ENCODE peak calls at places on chromosomes 16 and 17, in ten cellular contexts. One of them, this sample, is unnamed.

GRCh38 chr16:47979783-47980182 is 176.0 kb downstream of the ABCC12 start:
- DNase-seq in natural killer cell: no peak
- DNase-seq in AG08396: no peak
- DNase-seq in stimulated activated CD4-positive, alpha-beta T cell treated with anti-CD3 and anti-CD28 coated beads, TNF-alpha, amount 100 ng/mL, for 48 hours: no peak
- DNase-seq in activated T-helper 1 cell treated with anti-CD3 and anti-CD28 coated beads, Interleukin-12 subunit alpha, Interleukin-12 subunit beta, Interleukin-2, Interleukin-4 antibody, amounts not matched to agents 30 ng/mL and 10 ng/mL and 1 ng/mL, durations not matched to agents 14 hours and 24 hours and 36 hours: no peak
- DNase-seq in activated CD8-positive, alpha-beta T cell treated with anti-CD3 and anti-CD28 coated beads, Interleukin-2, amount 10 ng/mL, durations not matched to agents 7 days and 5 days: no peak
- DNase-seq in WTC11: no peak
- DNase-seq in GM12892: no peak
- DNase-seq in RWPE1: no peak
- DNase-seq in SHP77: no peak
- DNase-seq in this sample: no peak

GRCh38 chr17:82105882-82106696 is 8.1 kb upstream of the FASN start:
- DNase-seq in RWPE1: peak; percentile 67
- DNase-seq in stimulated activated CD4-positive, alpha-beta T cell treated with anti-CD3 and anti-CD28 coated beads, TNF-alpha, amount 100 ng/mL, for 48 hours: no peak
- DNase-seq in natural killer cell: peak; percentile 42
- DNase-seq in SHP77: peak; percentile 86
- DNase-seq in activated CD8-positive, alpha-beta T cell treated with anti-CD3 and anti-CD28 coated beads, Interleukin-2, amount 10 ng/mL, durations not matched to agents 7 days and 5 days: peak; percentile 77
- DNase-seq in WTC11: peak; percentile 77
- DNase-seq in activated T-helper 1 cell treated with anti-CD3 and anti-CD28 coated beads, Interleukin-12 subunit alpha, Interleukin-12 subunit beta, Interleukin-2, Interleukin-4 antibody, amounts not matched to agents 30 ng/mL and 10 ng/mL and 1 ng/mL, durations not matched to agents 14 hours and 24 hours and 36 hours: peak; percentile 54
- DNase-seq in GM12892: peak; percentile 96
- DNase-seq in AG08396: peak; percentile 75
- DNase-seq in this sample: peak; percentile 73

GRCh38 chr16:68377667-68378420 is 67.0 kb downstream of the PRMT7 start:
- DNase-seq in RWPE1: no peak
- DNase-seq in activated T-helper 1 cell treated with anti-CD3 and anti-CD28 coated beads, Interleukin-12 subunit alpha, Interleukin-12 subunit beta, Interleukin-2, Interleukin-4 antibody, amounts not matched to agents 30 ng/mL and 10 ng/mL and 1 ng/mL, durations not matched to agents 14 hours and 24 hours and 36 hours: no peak
- DNase-seq in AG08396: no peak
- DNase-seq in SHP77: no peak
- DNase-seq in WTC11: no peak
- DNase-seq in stimulated activated CD4-positive, alpha-beta T cell treated with anti-CD3 and anti-CD28 coated beads, TNF-alpha, amount 100 ng/mL, for 48 hours: no peak
- DNase-seq in natural killer cell: no peak
- DNase-seq in GM12892: no peak
- DNase-seq in activated CD8-positive, alpha-beta T cell treated with anti-CD3 and anti-CD28 coated beads, Interleukin-2, amount 10 ng/mL, durations not matched to agents 7 days and 5 days: no peak
- DNase-seq in this sample: no peak

GRCh38 chr17:80491478-80492342 is 15.3 kb upstream of the NPTX1 start:
- DNase-seq in GM12892: no peak
- DNase-seq in SHP77: no peak
- DNase-seq in activated T-helper 1 cell treated with anti-CD3 and anti-CD28 coated beads, Interleukin-12 subunit alpha, Interleukin-12 subunit beta, Interleukin-2, Interleukin-4 antibody, amounts not matched to agents 30 ng/mL and 10 ng/mL and 1 ng/mL, durations not matched to agents 14 hours and 24 hours and 36 hours: no peak
- DNase-seq in activated CD8-positive, alpha-beta T cell treated with anti-CD3 and anti-CD28 coated beads, Interleukin-2, amount 10 ng/mL, durations not matched to agents 7 days and 5 days: no peak
- DNase-seq in WTC11: peak; percentile 60
- DNase-seq in AG08396: no peak
- DNase-seq in stimulated activated CD4-positive, alpha-beta T cell treated with anti-CD3 and anti-CD28 coated beads, TNF-alpha, amount 100 ng/mL, for 48 hours: no peak
- DNase-seq in RWPE1: no peak
- DNase-seq in natural killer cell: no peak
- DNase-seq in this sample: no peak

GRCh38 chr17:7789131-7789530 is 44.9 kb upstream of the KDM6B start:
- DNase-seq in natural killer cell: no peak
- DNase-seq in AG08396: no peak
- DNase-seq in activated T-helper 1 cell treated with anti-CD3 and anti-CD28 coated beads, Interleukin-12 subunit alpha, Interleukin-12 subunit beta, Interleukin-2, Interleukin-4 antibody, amounts not matched to agents 30 ng/mL and 10 ng/mL and 1 ng/mL, durations not matched to agents 14 hours and 24 hours and 36 hours: no peak
- DNase-seq in activated CD8-positive, alpha-beta T cell treated with anti-CD3 and anti-CD28 coated beads, Interleukin-2, amount 10 ng/mL, durations not matched to agents 7 days and 5 days: no peak
- DNase-seq in SHP77: no peak
- DNase-seq in RWPE1: no peak
- DNase-seq in GM12892: no peak
- DNase-seq in stimulated activated CD4-positive, alpha-beta T cell treated with anti-CD3 and anti-CD28 coated beads, TNF-alpha, amount 100 ng/mL, for 48 hours: no peak
- DNase-seq in WTC11: no peak
- DNase-seq in this sample: no peak

GRCh38 chr17:1460233-1460632 is 4.2 kb upstream of the CRK start:
- DNase-seq in WTC11: no peak
- DNase-seq in activated CD8-positive, alpha-beta T cell treated with anti-CD3 and anti-CD28 coated beads, Interleukin-2, amount 10 ng/mL, durations not matched to agents 7 days and 5 days: no peak
- DNase-seq in GM12892: no peak
- DNase-seq in stimulated activated CD4-positive, alpha-beta T cell treated with anti-CD3 and anti-CD28 coated beads, TNF-alpha, amount 100 ng/mL, for 48 hours: no peak
- DNase-seq in RWPE1: peak; percentile 16
- DNase-seq in AG08396: peak; percentile 38
- DNase-seq in natural killer cell: no peak
- DNase-seq in SHP77: no peak
- DNase-seq in activated T-helper 1 cell treated with anti-CD3 and anti-CD28 coated beads, Interleukin-12 subunit alpha, Interleukin-12 subunit beta, Interleukin-2, Interleukin-4 antibody, amounts not matched to agents 30 ng/mL and 10 ng/mL and 1 ng/mL, durations not matched to agents 14 hours and 24 hours and 36 hours: no peak
- DNase-seq in this sample: peak; percentile 83

GRCh38 chr16:87499189-87499486 is 6.3 kb upstream of the ZCCHC14 start:
- DNase-seq in activated CD8-positive, alpha-beta T cell treated with anti-CD3 and anti-CD28 coated beads, Interleukin-2, amount 10 ng/mL, durations not matched to agents 7 days and 5 days: no peak
- DNase-seq in SHP77: no peak
- DNase-seq in WTC11: no peak
- DNase-seq in GM12892: no peak
- DNase-seq in natural killer cell: no peak
- DNase-seq in activated T-helper 1 cell treated with anti-CD3 and anti-CD28 coated beads, Interleukin-12 subunit alpha, Interleukin-12 subunit beta, Interleukin-2, Interleukin-4 antibody, amounts not matched to agents 30 ng/mL and 10 ng/mL and 1 ng/mL, durations not matched to agents 14 hours and 24 hours and 36 hours: no peak
- DNase-seq in stimulated activated CD4-positive, alpha-beta T cell treated with anti-CD3 and anti-CD28 coated beads, TNF-alpha, amount 100 ng/mL, for 48 hours: no peak
- DNase-seq in RWPE1: no peak
- DNase-seq in AG08396: peak; percentile 62
- DNase-seq in this sample: no peak

GRCh38 chr16:78480588-78480987 is 381.1 kb downstream of the WWOX start:
- DNase-seq in activated T-helper 1 cell treated with anti-CD3 and anti-CD28 coated beads, Interleukin-12 subunit alpha, Interleukin-12 subunit beta, Interleukin-2, Interleukin-4 antibody, amounts not matched to agents 30 ng/mL and 10 ng/mL and 1 ng/mL, durations not matched to agents 14 hours and 24 hours and 36 hours: no peak
- DNase-seq in natural killer cell: no peak
- DNase-seq in activated CD8-positive, alpha-beta T cell treated with anti-CD3 and anti-CD28 coated beads, Interleukin-2, amount 10 ng/mL, durations not matched to agents 7 days and 5 days: no peak
- DNase-seq in SHP77: no peak
- DNase-seq in GM12892: no peak
- DNase-seq in AG08396: no peak
- DNase-seq in stimulated activated CD4-positive, alpha-beta T cell treated with anti-CD3 and anti-CD28 coated beads, TNF-alpha, amount 100 ng/mL, for 48 hours: no peak
- DNase-seq in WTC11: no peak
- DNase-seq in RWPE1: no peak
- DNase-seq in this sample: no peak

GRCh38 chr16:54932737-54933254 is 2.1 kb downstream of the IRX5 start:
- DNase-seq in GM12892: no peak
- DNase-seq in stimulated activated CD4-positive, alpha-beta T cell treated with anti-CD3 and anti-CD28 coated beads, TNF-alpha, amount 100 ng/mL, for 48 hours: no peak
- DNase-seq in AG08396: no peak
- DNase-seq in activated CD8-positive, alpha-beta T cell treated with anti-CD3 and anti-CD28 coated beads, Interleukin-2, amount 10 ng/mL, durations not matched to agents 7 days and 5 days: no peak
- DNase-seq in WTC11: peak; percentile 60
- DNase-seq in SHP77: no peak
- DNase-seq in RWPE1: no peak
- DNase-seq in activated T-helper 1 cell treated with anti-CD3 and anti-CD28 coated beads, Interleukin-12 subunit alpha, Interleukin-12 subunit beta, Interleukin-2, Interleukin-4 antibody, amounts not matched to agents 30 ng/mL and 10 ng/mL and 1 ng/mL, durations not matched to agents 14 hours and 24 hours and 36 hours: no peak
- DNase-seq in natural killer cell: no peak
- DNase-seq in this sample: no peak

GRCh38 chr17:67388986-67389385 is 11.9 kb downstream of the PITPNC1 start:
- DNase-seq in SHP77: no peak
- DNase-seq in RWPE1: no peak
- DNase-seq in GM12892: no peak
- DNase-seq in activated CD8-positive, alpha-beta T cell treated with anti-CD3 and anti-CD28 coated beads, Interleukin-2, amount 10 ng/mL, durations not matched to agents 7 days and 5 days: no peak
- DNase-seq in AG08396: no peak
- DNase-seq in activated T-helper 1 cell treated with anti-CD3 and anti-CD28 coated beads, Interleukin-12 subunit alpha, Interleukin-12 subunit beta, Interleukin-2, Interleukin-4 antibody, amounts not matched to agents 30 ng/mL and 10 ng/mL and 1 ng/mL, durations not matched to agents 14 hours and 24 hours and 36 hours: no peak
- DNase-seq in natural killer cell: no peak
- DNase-seq in WTC11: no peak
- DNase-seq in stimulated activated CD4-positive, alpha-beta T cell treated with anti-CD3 and anti-CD28 coated beads, TNF-alpha, amount 100 ng/mL, for 48 hours: no peak
- DNase-seq in this sample: no peak

GRCh38 chr17:50022463-50023130 is 27.6 kb upstream of the DLX3 start:
- DNase-seq in RWPE1: no peak
- DNase-seq in natural killer cell: no peak
- DNase-seq in AG08396: peak; percentile 8
- DNase-seq in activated T-helper 1 cell treated with anti-CD3 and anti-CD28 coated beads, Interleukin-12 subunit alpha, Interleukin-12 subunit beta, Interleukin-2, Interleukin-4 antibody, amounts not matched to agents 30 ng/mL and 10 ng/mL and 1 ng/mL, durations not matched to agents 14 hours and 24 hours and 36 hours: no peak
- DNase-seq in SHP77: no peak
- DNase-seq in GM12892: no peak
- DNase-seq in stimulated activated CD4-positive, alpha-beta T cell treated with anti-CD3 and anti-CD28 coated beads, TNF-alpha, amount 100 ng/mL, for 48 hours: no peak
- DNase-seq in WTC11: no peak
- DNase-seq in activated CD8-positive, alpha-beta T cell treated with anti-CD3 and anti-CD28 coated beads, Interleukin-2, amount 10 ng/mL, durations not matched to agents 7 days and 5 days: no peak
- DNase-seq in this sample: no peak

GRCh38 chr17:60665602-60666001 is 12.0 kb upstream of the BCAS3 start:
- DNase-seq in natural killer cell: peak; percentile 27
- DNase-seq in WTC11: no peak
- DNase-seq in GM12892: no peak
- DNase-seq in SHP77: no peak
- DNase-seq in stimulated activated CD4-positive, alpha-beta T cell treated with anti-CD3 and anti-CD28 coated beads, TNF-alpha, amount 100 ng/mL, for 48 hours: no peak
- DNase-seq in activated CD8-positive, alpha-beta T cell treated with anti-CD3 and anti-CD28 coated beads, Interleukin-2, amount 10 ng/mL, durations not matched to agents 7 days and 5 days: no peak
- DNase-seq in activated T-helper 1 cell treated with anti-CD3 and anti-CD28 coated beads, Interleukin-12 subunit alpha, Interleukin-12 subunit beta, Interleukin-2, Interleukin-4 antibody, amounts not matched to agents 30 ng/mL and 10 ng/mL and 1 ng/mL, durations not matched to agents 14 hours and 24 hours and 36 hours: no peak
- DNase-seq in RWPE1: no peak
- DNase-seq in AG08396: no peak
- DNase-seq in this sample: no peak

GRCh38 chr17:58019039-58019438 is 12.0 kb upstream of the SRSF1 start:
- DNase-seq in stimulated activated CD4-positive, alpha-beta T cell treated with anti-CD3 and anti-CD28 coated beads, TNF-alpha, amount 100 ng/mL, for 48 hours: no peak
- DNase-seq in WTC11: no peak
- DNase-seq in AG08396: no peak
- DNase-seq in activated CD8-positive, alpha-beta T cell treated with anti-CD3 and anti-CD28 coated beads, Interleukin-2, amount 10 ng/mL, durations not matched to agents 7 days and 5 days: no peak
- DNase-seq in RWPE1: no peak
- DNase-seq in activated T-helper 1 cell treated with anti-CD3 and anti-CD28 coated beads, Interleukin-12 subunit alpha, Interleukin-12 subunit beta, Interleukin-2, Interleukin-4 antibody, amounts not matched to agents 30 ng/mL and 10 ng/mL and 1 ng/mL, durations not matched to agents 14 hours and 24 hours and 36 hours: no peak
- DNase-seq in GM12892: no peak
- DNase-seq in natural killer cell: no peak
- DNase-seq in SHP77: no peak
- DNase-seq in this sample: no peak

GRCh38 chr16:67860589-67861398 is 12.1 kb upstream of the EDC4 start:
- DNase-seq in stimulated activated CD4-positive, alpha-beta T cell treated with anti-CD3 and anti-CD28 coated beads, TNF-alpha, amount 100 ng/mL, for 48 hours: no peak
- DNase-seq in SHP77: no peak
- DNase-seq in activated T-helper 1 cell treated with anti-CD3 and anti-CD28 coated beads, Interleukin-12 subunit alpha, Interleukin-12 subunit beta, Interleukin-2, Interleukin-4 antibody, amounts not matched to agents 30 ng/mL and 10 ng/mL and 1 ng/mL, durations not matched to agents 14 hours and 24 hours and 36 hours: no peak
- DNase-seq in GM12892: no peak
- DNase-seq in natural killer cell: no peak
- DNase-seq in activated CD8-positive, alpha-beta T cell treated with anti-CD3 and anti-CD28 coated beads, Interleukin-2, amount 10 ng/mL, durations not matched to agents 7 days and 5 days: no peak
- DNase-seq in WTC11: no peak
- DNase-seq in RWPE1: peak; percentile 51
- DNase-seq in AG08396: no peak
- DNase-seq in this sample: no peak

GRCh38 chr16:7397901-7398300 is 65.3 kb downstream of the RBFOX1 start:
- DNase-seq in GM12892: no peak
- DNase-seq in activated T-helper 1 cell treated with anti-CD3 and anti-CD28 coated beads, Interleukin-12 subunit alpha, Interleukin-12 subunit beta, Interleukin-2, Interleukin-4 antibody, amounts not matched to agents 30 ng/mL and 10 ng/mL and 1 ng/mL, durations not matched to agents 14 hours and 24 hours and 36 hours: no peak
- DNase-seq in AG08396: peak; percentile 49
- DNase-seq in WTC11: no peak
- DNase-seq in SHP77: no peak
- DNase-seq in stimulated activated CD4-positive, alpha-beta T cell treated with anti-CD3 and anti-CD28 coated beads, TNF-alpha, amount 100 ng/mL, for 48 hours: no peak
- DNase-seq in natural killer cell: no peak
- DNase-seq in RWPE1: no peak
- DNase-seq in activated CD8-positive, alpha-beta T cell treated with anti-CD3 and anti-CD28 coated beads, Interleukin-2, amount 10 ng/mL, durations not matched to agents 7 days and 5 days: no peak
- DNase-seq in this sample: no peak

GRCh38 chr16:3038256-3038655 is 1.5 kb upstream of the BICDL2 start:
- DNase-seq in GM12892: no peak
- DNase-seq in AG08396: no peak
- DNase-seq in activated T-helper 1 cell treated with anti-CD3 and anti-CD28 coated beads, Interleukin-12 subunit alpha, Interleukin-12 subunit beta, Interleukin-2, Interleukin-4 antibody, amounts not matched to agents 30 ng/mL and 10 ng/mL and 1 ng/mL, durations not matched to agents 14 hours and 24 hours and 36 hours: no peak
- DNase-seq in natural killer cell: no peak
- DNase-seq in RWPE1: peak; percentile 79
- DNase-seq in activated CD8-positive, alpha-beta T cell treated with anti-CD3 and anti-CD28 coated beads, Interleukin-2, amount 10 ng/mL, durations not matched to agents 7 days and 5 days: no peak
- DNase-seq in stimulated activated CD4-positive, alpha-beta T cell treated with anti-CD3 and anti-CD28 coated beads, TNF-alpha, amount 100 ng/mL, for 48 hours: no peak
- DNase-seq in SHP77: no peak
- DNase-seq in WTC11: peak; percentile 71
- DNase-seq in this sample: no peak

GRCh38 chr17:49775546-49776260 is 11.8 kb upstream of the FAM117A start:
- DNase-seq in GM12892: no peak
- DNase-seq in natural killer cell: no peak
- DNase-seq in stimulated activated CD4-positive, alpha-beta T cell treated with anti-CD3 and anti-CD28 coated beads, TNF-alpha, amount 100 ng/mL, for 48 hours: no peak
- DNase-seq in WTC11: no peak
- DNase-seq in SHP77: no peak
- DNase-seq in activated CD8-positive, alpha-beta T cell treated with anti-CD3 and anti-CD28 coated beads, Interleukin-2, amount 10 ng/mL, durations not matched to agents 7 days and 5 days: no peak
- DNase-seq in RWPE1: no peak
- DNase-seq in AG08396: peak; percentile 39
- DNase-seq in activated T-helper 1 cell treated with anti-CD3 and anti-CD28 coated beads, Interleukin-12 subunit alpha, Interleukin-12 subunit beta, Interleukin-2, Interleukin-4 antibody, amounts not matched to agents 30 ng/mL and 10 ng/mL and 1 ng/mL, durations not matched to agents 14 hours and 24 hours and 36 hours: no peak
- DNase-seq in this sample: no peak

GRCh38 chr16:12425134-12425941 is 378.3 kb downstream of the CPPED1 start:
- DNase-seq in SHP77: no peak
- DNase-seq in activated CD8-positive, alpha-beta T cell treated with anti-CD3 and anti-CD28 coated beads, Interleukin-2, amount 10 ng/mL, durations not matched to agents 7 days and 5 days: no peak
- DNase-seq in AG08396: no peak
- DNase-seq in activated T-helper 1 cell treated with anti-CD3 and anti-CD28 coated beads, Interleukin-12 subunit alpha, Interleukin-12 subunit beta, Interleukin-2, Interleukin-4 antibody, amounts not matched to agents 30 ng/mL and 10 ng/mL and 1 ng/mL, durations not matched to agents 14 hours and 24 hours and 36 hours: no peak
- DNase-seq in GM12892: no peak
- DNase-seq in natural killer cell: no peak
- DNase-seq in RWPE1: no peak
- DNase-seq in WTC11: no peak
- DNase-seq in stimulated activated CD4-positive, alpha-beta T cell treated with anti-CD3 and anti-CD28 coated beads, TNF-alpha, amount 100 ng/mL, for 48 hours: no peak
- DNase-seq in this sample: no peak

GRCh38 chr16:57245472-57246113 is 534 bp downstream of the ARL2BP start:
- DNase-seq in SHP77: no peak
- DNase-seq in GM12892: peak; percentile 50
- DNase-seq in AG08396: peak; percentile 38
- DNase-seq in stimulated activated CD4-positive, alpha-beta T cell treated with anti-CD3 and anti-CD28 coated beads, TNF-alpha, amount 100 ng/mL, for 48 hours: no peak
- DNase-seq in activated CD8-positive, alpha-beta T cell treated with anti-CD3 and anti-CD28 coated beads, Interleukin-2, amount 10 ng/mL, durations not matched to agents 7 days and 5 days: peak; percentile 47
- DNase-seq in natural killer cell: no peak
- DNase-seq in RWPE1: peak; percentile 42
- DNase-seq in activated T-helper 1 cell treated with anti-CD3 and anti-CD28 coated beads, Interleukin-12 subunit alpha, Interleukin-12 subunit beta, Interleukin-2, Interleukin-4 antibody, amounts not matched to agents 30 ng/mL and 10 ng/mL and 1 ng/mL, durations not matched to agents 14 hours and 24 hours and 36 hours: no peak
- DNase-seq in WTC11: peak; percentile 30
- DNase-seq in this sample: peak; percentile 74

GRCh38 chr17:80947200-80947940 is 44.3 kb upstream of the CHMP6 start:
- DNase-seq in natural killer cell: no peak
- DNase-seq in AG08396: no peak
- DNase-seq in RWPE1: no peak
- DNase-seq in WTC11: peak; percentile 4
- DNase-seq in stimulated activated CD4-positive, alpha-beta T cell treated with anti-CD3 and anti-CD28 coated beads, TNF-alpha, amount 100 ng/mL, for 48 hours: no peak
- DNase-seq in SHP77: no peak
- DNase-seq in activated T-helper 1 cell treated with anti-CD3 and anti-CD28 coated beads, Interleukin-12 subunit alpha, Interleukin-12 subunit beta, Interleukin-2, Interleukin-4 antibody, amounts not matched to agents 30 ng/mL and 10 ng/mL and 1 ng/mL, durations not matched to agents 14 hours and 24 hours and 36 hours: no peak
- DNase-seq in activated CD8-positive, alpha-beta T cell treated with anti-CD3 and anti-CD28 coated beads, Interleukin-2, amount 10 ng/mL, durations not matched to agents 7 days and 5 days: no peak
- DNase-seq in GM12892: no peak
- DNase-seq in this sample: peak; percentile 55

GRCh38 chr16:73048292-73049050 is 543 bp upstream of the ZFHX3 start:
- DNase-seq in RWPE1: no peak
- DNase-seq in SHP77: peak; percentile 25
- DNase-seq in GM12892: no peak
- DNase-seq in activated CD8-positive, alpha-beta T cell treated with anti-CD3 and anti-CD28 coated beads, Interleukin-2, amount 10 ng/mL, durations not matched to agents 7 days and 5 days: no peak
- DNase-seq in natural killer cell: no peak
- DNase-seq in activated T-helper 1 cell treated with anti-CD3 and anti-CD28 coated beads, Interleukin-12 subunit alpha, Interleukin-12 subunit beta, Interleukin-2, Interleukin-4 antibody, amounts not matched to agents 30 ng/mL and 10 ng/mL and 1 ng/mL, durations not matched to agents 14 hours and 24 hours and 36 hours: no peak
- DNase-seq in WTC11: no peak
- DNase-seq in stimulated activated CD4-positive, alpha-beta T cell treated with anti-CD3 and anti-CD28 coated beads, TNF-alpha, amount 100 ng/mL, for 48 hours: no peak
- DNase-seq in AG08396: no peak
- DNase-seq in this sample: peak; percentile 87

GRCh38 chr17:63191610-63192009 is 225.6 kb downstream of the TANC2 start:
- DNase-seq in activated CD8-positive, alpha-beta T cell treated with anti-CD3 and anti-CD28 coated beads, Interleukin-2, amount 10 ng/mL, durations not matched to agents 7 days and 5 days: no peak
- DNase-seq in SHP77: no peak
- DNase-seq in activated T-helper 1 cell treated with anti-CD3 and anti-CD28 coated beads, Interleukin-12 subunit alpha, Interleukin-12 subunit beta, Interleukin-2, Interleukin-4 antibody, amounts not matched to agents 30 ng/mL and 10 ng/mL and 1 ng/mL, durations not matched to agents 14 hours and 24 hours and 36 hours: no peak
- DNase-seq in GM12892: no peak
- DNase-seq in RWPE1: no peak
- DNase-seq in natural killer cell: no peak
- DNase-seq in WTC11: no peak
- DNase-seq in stimulated activated CD4-positive, alpha-beta T cell treated with anti-CD3 and anti-CD28 coated beads, TNF-alpha, amount 100 ng/mL, for 48 hours: no peak
- DNase-seq in AG08396: no peak
- DNase-seq in this sample: no peak

GRCh38 chr17:12768267-12768666 is 21.0 kb upstream of the ARHGAP44 start:
- DNase-seq in stimulated activated CD4-positive, alpha-beta T cell treated with anti-CD3 and anti-CD28 coated beads, TNF-alpha, amount 100 ng/mL, for 48 hours: no peak
- DNase-seq in SHP77: no peak
- DNase-seq in activated T-helper 1 cell treated with anti-CD3 and anti-CD28 coated beads, Interleukin-12 subunit alpha, Interleukin-12 subunit beta, Interleukin-2, Interleukin-4 antibody, amounts not matched to agents 30 ng/mL and 10 ng/mL and 1 ng/mL, durations not matched to agents 14 hours and 24 hours and 36 hours: no peak
- DNase-seq in GM12892: no peak
- DNase-seq in AG08396: no peak
- DNase-seq in RWPE1: no peak
- DNase-seq in WTC11: no peak
- DNase-seq in natural killer cell: no peak
- DNase-seq in activated CD8-positive, alpha-beta T cell treated with anti-CD3 and anti-CD28 coated beads, Interleukin-2, amount 10 ng/mL, durations not matched to agents 7 days and 5 days: no peak
- DNase-seq in this sample: no peak

GRCh38 chr17:7380855-7381683 is at the start of gene TNK1:
- DNase-seq in WTC11: peak; percentile 54
- DNase-seq in RWPE1: peak; percentile 48
- DNase-seq in stimulated activated CD4-positive, alpha-beta T cell treated with anti-CD3 and anti-CD28 coated beads, TNF-alpha, amount 100 ng/mL, for 48 hours: no peak
- DNase-seq in SHP77: no peak
- DNase-seq in activated T-helper 1 cell treated with anti-CD3 and anti-CD28 coated beads, Interleukin-12 subunit alpha, Interleukin-12 subunit beta, Interleukin-2, Interleukin-4 antibody, amounts not matched to agents 30 ng/mL and 10 ng/mL and 1 ng/mL, durations not matched to agents 14 hours and 24 hours and 36 hours: no peak
- DNase-seq in activated CD8-positive, alpha-beta T cell treated with anti-CD3 and anti-CD28 coated beads, Interleukin-2, amount 10 ng/mL, durations not matched to agents 7 days and 5 days: no peak
- DNase-seq in GM12892: no peak
- DNase-seq in AG08396: peak; percentile 48
- DNase-seq in natural killer cell: no peak
- DNase-seq in this sample: peak; percentile 86

GRCh38 chr17:3986270-3986938 is 22.2 kb upstream of the ATP2A3 start:
- DNase-seq in activated T-helper 1 cell treated with anti-CD3 and anti-CD28 coated beads, Interleukin-12 subunit alpha, Interleukin-12 subunit beta, Interleukin-2, Interleukin-4 antibody, amounts not matched to agents 30 ng/mL and 10 ng/mL and 1 ng/mL, durations not matched to agents 14 hours and 24 hours and 36 hours: no peak
- DNase-seq in AG08396: no peak
- DNase-seq in RWPE1: peak; percentile 36
- DNase-seq in SHP77: no peak
- DNase-seq in activated CD8-positive, alpha-beta T cell treated with anti-CD3 and anti-CD28 coated beads, Interleukin-2, amount 10 ng/mL, durations not matched to agents 7 days and 5 days: no peak
- DNase-seq in GM12892: no peak
- DNase-seq in WTC11: no peak
- DNase-seq in natural killer cell: no peak
- DNase-seq in stimulated activated CD4-positive, alpha-beta T cell treated with anti-CD3 and anti-CD28 coated beads, TNF-alpha, amount 100 ng/mL, for 48 hours: no peak
- DNase-seq in this sample: no peak

GRCh38 chr17:79831367-79832210 is 7.7 kb downstream of the CBX4 start:
- DNase-seq in RWPE1: no peak
- DNase-seq in activated T-helper 1 cell treated with anti-CD3 and anti-CD28 coated beads, Interleukin-12 subunit alpha, Interleukin-12 subunit beta, Interleukin-2, Interleukin-4 antibody, amounts not matched to agents 30 ng/mL and 10 ng/mL and 1 ng/mL, durations not matched to agents 14 hours and 24 hours and 36 hours: no peak
- DNase-seq in activated CD8-positive, alpha-beta T cell treated with anti-CD3 and anti-CD28 coated beads, Interleukin-2, amount 10 ng/mL, durations not matched to agents 7 days and 5 days: no peak
- DNase-seq in SHP77: peak; percentile 72
- DNase-seq in natural killer cell: no peak
- DNase-seq in stimulated activated CD4-positive, alpha-beta T cell treated with anti-CD3 and anti-CD28 coated beads, TNF-alpha, amount 100 ng/mL, for 48 hours: no peak
- DNase-seq in WTC11: peak; percentile 49
- DNase-seq in AG08396: peak; percentile 71
- DNase-seq in GM12892: no peak
- DNase-seq in this sample: peak; percentile 85

GRCh38 chr17:73639322-73639721 is 4.9 kb downstream of the SDK2 start:
- DNase-seq in stimulated activated CD4-positive, alpha-beta T cell treated with anti-CD3 and anti-CD28 coated beads, TNF-alpha, amount 100 ng/mL, for 48 hours: no peak
- DNase-seq in RWPE1: no peak
- DNase-seq in AG08396: no peak
- DNase-seq in activated T-helper 1 cell treated with anti-CD3 and anti-CD28 coated beads, Interleukin-12 subunit alpha, Interleukin-12 subunit beta, Interleukin-2, Interleukin-4 antibody, amounts not matched to agents 30 ng/mL and 10 ng/mL and 1 ng/mL, durations not matched to agents 14 hours and 24 hours and 36 hours: no peak
- DNase-seq in natural killer cell: no peak
- DNase-seq in WTC11: no peak
- DNase-seq in GM12892: no peak
- DNase-seq in activated CD8-positive, alpha-beta T cell treated with anti-CD3 and anti-CD28 coated beads, Interleukin-2, amount 10 ng/mL, durations not matched to agents 7 days and 5 days: no peak
- DNase-seq in SHP77: no peak
- DNase-seq in this sample: no peak

GRCh38 chr16:4404247-4404966 is 12.0 kb downstream of the CORO7 start:
- DNase-seq in SHP77: peak; percentile 62
- DNase-seq in WTC11: peak; percentile 93
- DNase-seq in RWPE1: no peak
- DNase-seq in activated CD8-positive, alpha-beta T cell treated with anti-CD3 and anti-CD28 coated beads, Interleukin-2, amount 10 ng/mL, durations not matched to agents 7 days and 5 days: peak; percentile 54
- DNase-seq in stimulated activated CD4-positive, alpha-beta T cell treated with anti-CD3 and anti-CD28 coated beads, TNF-alpha, amount 100 ng/mL, for 48 hours: no peak
- DNase-seq in activated T-helper 1 cell treated with anti-CD3 and anti-CD28 coated beads, Interleukin-12 subunit alpha, Interleukin-12 subunit beta, Interleukin-2, Interleukin-4 antibody, amounts not matched to agents 30 ng/mL and 10 ng/mL and 1 ng/mL, durations not matched to agents 14 hours and 24 hours and 36 hours: no peak
- DNase-seq in GM12892: peak; percentile 51
- DNase-seq in AG08396: peak; percentile 47
- DNase-seq in natural killer cell: no peak
- DNase-seq in this sample: no peak